ENCODE peak calls at places on chromosomes 2 and 18, in nine cellular contexts. X is GM20000, V is dorsolateral prefrontal cortex, K is endodermal cell, Z is testis, U is iPS DF 19.7, R is kidney, O is HCT116, P is NCI-H1092. H is an unnamed sample.

GRCh38 chr2:63831176-63831575 is 10.5 kb upstream of the UGP2 start:
- DNase-seq in X (no peak), V (no peak), K (no peak), Z (no peak), U (no peak), R (no peak), O (no peak), P (no peak), H (no peak)

GRCh38 chr18:22186484-22186971 is 17.1 kb downstream of the GATA6 start:
- DNase-seq in X (no peak), V (no peak), K (peak), Z (no peak), U (no peak), R (no peak), O (no peak), P (no peak), H (no peak)

GRCh38 chr2:102050854-102051391 is 59.2 kb downstream of the IL1R2 start:
- DNase-seq in X (no peak), V (no peak), K (no peak), Z (peak), U (no peak), R (peak), O (no peak), P (no peak), H (no peak)

GRCh38 chr2:85588218-85589044 is 4.2 kb downstream of the VAMP5 start:
- DNase-seq in X (no peak), V (no peak), K (no peak), Z (no peak), U (no peak), R (no peak), O (no peak), P (no peak), H (no peak)

GRCh38 chr2:128317186-128317897 is 1.3 kb downstream of the HS6ST1 start:
- DNase-seq in X (peak), V (peak), K (peak), Z (peak), U (no peak), R (peak), O (no peak), P (no peak), H (peak)

GRCh38 chr2:226605642-226606041 is 194.0 kb downstream of the IRS1 start:
- DNase-seq in X (no peak), V (no peak), K (no peak), Z (no peak), U (no peak), R (no peak), O (no peak), P (no peak), H (no peak)

GRCh38 chr2:210337159-210337558 is 22.2 kb upstream of the MYL1 start:
- DNase-seq in X (no peak), V (no peak), K (peak), Z (no peak), U (no peak), R (no peak), O (no peak), P (no peak), H (no peak)

GRCh38 chr2:1730047-1730937 is 14.0 kb downstream of the PXDN start:
- DNase-seq in X (no peak), V (peak), K (peak), Z (no peak), U (no peak), R (peak), O (no peak), P (no peak), H (peak)

GRCh38 chr2:197460653-197461052 is 7.3 kb downstream of the COQ10B start:
- DNase-seq in X (no peak), V (no peak), K (no peak), Z (no peak), U (no peak), R (no peak), O (no peak), P (no peak), H (no peak)

GRCh38 chr2:162686336-162686735 is 152.2 kb downstream of the KCNH7 start:
- DNase-seq in X (no peak), V (no peak), K (no peak), Z (no peak), U (no peak), R (no peak), O (no peak), P (no peak), H (no peak)

GRCh38 chr2:88350641-88351601 is 101.6 kb downstream of the FOXI3 start:
- DNase-seq in X (peak), V (no peak), K (peak), Z (peak), U (peak), R (peak), O (peak), P (no peak), H (peak)

GRCh38 chr18:59851784-59852399 is 47.9 kb upstream of the PMAIP1 start:
- DNase-seq in X (no peak), V (no peak), K (no peak), Z (peak), U (no peak), R (no peak), O (no peak), P (no peak), H (no peak)

GRCh38 chr2:189954989-189955388 is 107.5 kb downstream of the MSTN start:
- DNase-seq in X (no peak), V (no peak), K (no peak), Z (no peak), U (no peak), R (no peak), O (no peak), P (no peak), H (no peak)

GRCh38 chr18:46677609-46678470 is 20.8 kb upstream of the LOXHD1 start:
- DNase-seq in X (peak), V (no peak), K (peak), Z (no peak), U (no peak), R (no peak), O (peak), P (no peak), H (no peak)

GRCh38 chr2:8391126-8391525 is 290.7 kb upstream of the ID2 start:
- DNase-seq in X (no peak), V (no peak), K (no peak), Z (no peak), U (no peak), R (no peak), O (no peak), P (no peak), H (no peak)

GRCh38 chr2:16206191-16206944 is 266.0 kb downstream of the MYCN start:
- DNase-seq in X (no peak), V (no peak), K (no peak), Z (no peak), U (no peak), R (no peak), O (no peak), P (no peak), H (no peak)

GRCh38 chr18:12883003-12883683 is 894 bp downstream of the PTPN2 start:
- DNase-seq in X (no peak), V (no peak), K (no peak), Z (no peak), U (no peak), R (no peak), O (no peak), P (no peak), H (no peak)

GRCh38 chr2:234373060-234373459 is 123.8 kb downstream of the ARL4C start:
- DNase-seq in X (no peak), V (no peak), K (no peak), Z (no peak), U (no peak), R (no peak), O (no peak), P (no peak), H (no peak)

GRCh38 chr2:209459359-209459758 is 35.5 kb downstream of the MAP2 start:
- DNase-seq in X (no peak), V (no peak), K (no peak), Z (no peak), U (no peak), R (no peak), O (no peak), P (no peak), H (no peak)

GRCh38 chr2:189506514-189506976 is 65.3 kb downstream of the WDR75 start:
- DNase-seq in X (no peak), V (no peak), K (peak), Z (no peak), U (no peak), R (no peak), O (peak), P (no peak), H (no peak)